ENCODE peak calls at places on chromosomes 3 and 15, in five cellular contexts. Y is HepG2, H is SK-N-SH, D is K562, V is GM12878. I is an unnamed sample.

GRCh38 chr3:120025520-120025919 is 68.7 kb downstream of the GSK3B start:
- DNase-seq in Y (no peak), H (no peak), D (no peak), V (no peak), I (no peak)

GRCh38 chr15:90086868-90087268 is 15.4 kb downstream of the IDH2 start:
- DNase-seq in Y (peak; percentile 44), H (peak; percentile 77), D (peak; percentile 71), V (no peak), I (peak; percentile 76)

GRCh38 chr3:150309557-150309956 is 98.5 kb upstream of the TSC22D2 start:
- DNase-seq in Y (no peak), H (no peak), D (no peak), V (no peak), I (no peak)

GRCh38 chr15:36117394-36117793 is 462.0 kb upstream of the CDIN1 start:
- DNase-seq in Y (no peak), H (no peak), D (no peak), V (no peak), I (no peak)

GRCh38 chr15:78076231-78077052 is 1.1 kb downstream of the TBC1D2B start:
- DNase-seq in Y (no peak), H (peak; percentile 44), D (no peak), V (no peak), I (no peak)

GRCh38 chr3:62554264-62554799 is 181.0 kb upstream of the FEZF2 start:
- DNase-seq in Y (peak; percentile 9), H (peak; percentile 8), D (peak; percentile 5), V (no peak), I (peak; percentile 22)

GRCh38 chr3:112304611-112305010 is 10.6 kb upstream of the SLC9C1 start:
- DNase-seq in Y (no peak), H (no peak), D (no peak), V (no peak), I (no peak)

GRCh38 chr3:127560051-127560787 is 30.3 kb downstream of the TPRA1 start:
- DNase-seq in Y (no peak), H (no peak), D (no peak), V (no peak), I (no peak)

GRCh38 chr3:184164648-184165330 is 9.6 kb downstream of the DVL3 start:
- DNase-seq in Y (no peak), H (no peak), D (no peak), V (no peak), I (no peak)

GRCh38 chr3:100613721-100614390 is 4.5 kb downstream of the ADGRG7 start:
- DNase-seq in Y (peak; percentile 83), H (no peak), D (no peak), V (no peak), I (no peak)

GRCh38 chr15:38533926-38534325 is 30.7 kb downstream of the RASGRP1 start:
- DNase-seq in Y (no peak), H (no peak), D (no peak), V (no peak), I (no peak)

GRCh38 chr3:30622047-30622545 is 15.7 kb downstream of the TGFBR2 start:
- DNase-seq in Y (no peak), H (no peak), D (no peak), V (no peak), I (no peak)

GRCh38 chr15:52466716-52467115 is 62.0 kb downstream of the MYO5A start:
- DNase-seq in Y (no peak), H (no peak), D (no peak), V (no peak), I (no peak)

GRCh38 chr3:42061711-42062408 is 29.3 kb upstream of the TRAK1 start:
- DNase-seq in Y (no peak), H (no peak), D (no peak), V (no peak), I (no peak)

GRCh38 chr3:133578548-133579191 is 5.2 kb downstream of the CDV3 start:
- DNase-seq in Y (peak; percentile 81), H (peak; percentile 74), D (peak; percentile 32), V (no peak), I (peak; percentile 59)

DNA sequence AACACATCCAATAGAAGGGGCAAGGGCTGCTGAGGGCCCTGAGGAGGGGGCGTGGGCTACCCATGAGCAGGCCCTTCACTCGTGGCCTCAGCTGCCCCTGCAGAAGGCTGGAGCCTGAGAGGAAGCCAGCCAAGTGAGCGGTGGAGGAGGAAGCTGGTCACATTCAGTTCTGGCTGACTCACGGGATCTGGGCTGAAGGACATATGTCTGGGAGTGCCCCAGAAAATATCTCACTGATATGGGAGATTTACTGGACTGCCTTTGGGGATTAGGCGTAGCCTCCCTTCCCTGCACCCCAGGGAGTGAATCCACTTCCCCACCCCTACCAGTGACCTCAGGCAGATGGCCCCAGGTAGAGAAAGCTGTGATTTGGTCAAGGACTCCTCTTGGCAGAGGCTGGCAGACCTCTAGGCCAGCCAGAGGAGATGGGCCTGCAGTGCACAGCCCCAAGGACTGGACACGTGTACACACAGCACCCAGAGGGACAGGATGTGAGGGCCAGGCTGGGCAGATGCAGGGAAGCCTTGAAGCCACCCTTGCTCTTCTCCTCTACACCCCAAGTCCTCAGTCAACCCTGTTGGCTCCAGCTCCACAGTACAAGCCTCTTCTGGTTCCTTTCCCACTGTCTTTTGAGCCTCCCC is 14.2 kb upstream of the ANKDD1A start:
- DNase-seq in Y (no peak), H (no peak), D (no peak), V (no peak), I (no peak)
- TF ChIP-seq FOXM1 in Y (no peak), H (no peak), D (no peak), V (no peak), I (no peak)

DNA sequence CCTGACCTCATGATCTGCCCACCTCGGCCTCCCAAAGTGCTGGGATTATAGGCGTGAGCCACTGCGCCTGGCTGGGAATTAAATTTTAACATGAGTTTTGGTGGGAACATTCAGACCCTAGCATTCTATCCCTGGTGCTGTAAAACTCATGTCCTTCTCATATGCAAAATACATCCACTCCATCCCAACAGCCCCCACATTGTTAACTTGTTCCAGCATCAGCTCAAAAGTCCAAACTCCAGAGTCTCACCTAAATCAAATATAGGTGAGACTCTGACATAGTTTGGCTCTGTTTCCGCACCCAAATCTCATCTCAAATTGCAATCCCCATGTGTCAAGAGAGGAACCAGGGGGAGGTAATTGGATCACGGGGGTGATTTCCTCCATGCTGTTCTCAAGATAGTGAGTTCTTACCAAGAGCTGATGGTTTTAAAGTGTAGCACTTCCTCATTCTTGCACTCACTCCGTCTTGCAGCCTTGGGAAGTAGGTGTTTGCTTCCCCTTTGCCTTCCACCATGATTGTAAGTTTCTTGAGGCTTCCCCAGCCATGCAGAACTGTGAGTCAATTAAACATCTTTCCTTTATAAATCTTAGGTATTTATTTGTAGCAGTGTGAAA is 96.2 kb upstream of the PLCL2 start:
- DNase-seq in Y (no peak), H (no peak), D (no peak), V (no peak), I (no peak)
- TF ChIP-seq FOXM1 in Y (no peak), H (no peak), D (no peak), V (no peak), I (no peak)

GRCh38 chr3:195104340-195104739 is 166.6 kb downstream of the XXYLT1 start:
- DNase-seq in Y (no peak), H (no peak), D (no peak), V (no peak), I (no peak)

GRCh38 chr3:195103623-195104022 is 167.3 kb downstream of the XXYLT1 start:
- DNase-seq in Y (no peak), H (no peak), D (no peak), V (no peak), I (no peak)

GRCh38 chr3:195101927-195102608 is 168.9 kb downstream of the XXYLT1 start:
- DNase-seq in Y (no peak), H (no peak), D (no peak), V (no peak), I (no peak)

GRCh38 chr3:195100903-195101591 is 169.9 kb downstream of the XXYLT1 start:
- DNase-seq in Y (no peak), H (peak; percentile 76), D (no peak), V (no peak), I (no peak)

GRCh38 chr3:195102609-195103467 is 168.1 kb downstream of the XXYLT1 start:
- DNase-seq in Y (no peak), H (no peak), D (no peak), V (no peak), I (no peak)
- TF ChIP-seq FOXM1 in Y (no peak), H (no peak), D (no peak), V (no peak), I (no peak)

GRCh38 chr3:122687298-122687697 is 6.7 kb downstream of the PARP14 start:
- DNase-seq in Y (no peak), H (no peak), D (no peak), V (no peak), I (no peak)
- TF ChIP-seq FOXM1 in Y (no peak), H (no peak), D (no peak), V (no peak), I (no peak)

DNA sequence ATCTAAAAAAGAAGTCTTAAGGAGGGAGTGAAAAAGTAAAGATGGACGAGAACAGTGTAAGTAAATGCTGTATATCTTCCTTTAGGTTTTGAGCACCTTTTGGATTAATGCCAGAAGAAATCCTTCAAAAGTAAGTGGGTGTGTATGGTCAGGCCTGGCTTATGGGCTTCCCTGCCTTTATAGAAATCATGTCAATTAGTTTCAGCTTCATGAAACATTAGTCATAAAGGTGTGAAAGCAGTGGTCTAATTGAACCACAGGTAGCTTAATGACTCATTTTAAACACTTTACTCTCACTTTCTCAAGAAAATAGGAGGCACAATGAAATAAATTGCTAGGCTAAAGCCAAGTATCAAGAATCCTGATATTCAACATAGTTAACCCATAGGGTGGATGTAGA is 467.4 kb upstream of the DPPA4 start:
- DNase-seq in Y (no peak), H (no peak), D (no peak), V (no peak), I (no peak)
- TF ChIP-seq FOXM1 in Y (no peak), H (no peak), D (no peak), V (no peak), I (no peak)

I was measured in HEK293T.